ENCODE peak calls at places on chromosomes 7 and 10, in nine cellular contexts. G is HFFc6, N is NCI-H1092 treated with DMSO at 0.1 percent for 48 hours, E is GF-D8, D is HS-5, J is cardiac fibroblast, A is iPS DF 6.9, F is fibroblast of mammary gland, R is WTC11. H is an unnamed sample.

GRCh38 chr7:145016068-145016467 is 180.2 kb upstream of the TPK1 start:
- DNase-seq in N (no peak), D (no peak), R (peak; percentile 23), F (no peak), J (no peak), E (no peak), G (no peak), A (peak; percentile 9), H (no peak)

GRCh38 chr7:99122762-99123161 is 21.1 kb downstream of the SMURF1 start:
- DNase-seq in N (no peak), F (no peak), A (no peak), J (no peak), G (no peak), D (no peak), R (no peak), E (no peak), H (no peak)

GRCh38 chr10:94963901-94964300 is 25.4 kb downstream of the CYP2C9 start:
- DNase-seq in J (peak; percentile 47), G (peak; percentile 5), N (peak; percentile 22), A (peak; percentile 47), D (peak; percentile 8), F (peak; percentile 22), E (no peak), R (peak; percentile 42), H (peak; percentile 34)

GRCh38 chr7:138021889-138022288 is 20.0 kb upstream of the CREB3L2 start:
- DNase-seq in A (no peak), F (no peak), D (no peak), R (no peak), E (no peak), J (no peak), N (no peak), G (no peak), H (peak; percentile 32)

GRCh38 chr7:85471312-85471711 is 284.5 kb upstream of the SEMA3D start:
- DNase-seq in G (no peak), N (no peak), J (no peak), R (no peak), D (no peak), F (no peak), A (no peak), E (no peak), H (no peak)

GRCh38 chr10:95814011-95814727 is 58.2 kb downstream of the ENTPD1 start:
- DNase-seq in J (peak; percentile 93), G (peak; percentile 2), F (peak; percentile 75), A (no peak), E (no peak), D (peak; percentile 47), N (no peak), R (no peak), H (no peak)

GRCh38 chr7:157709531-157710251 is 372.9 kb downstream of the DNAJB6 start:
- DNase-seq in F (no peak), R (peak; percentile 9), G (no peak), D (no peak), J (no peak), A (no peak), E (no peak), N (no peak), H (no peak)

GRCh38 chr10:21138769-21139324 is 241.7 kb upstream of the NEBL start:
- DNase-seq in N (peak; percentile 14), D (no peak), F (peak; percentile 34), G (no peak), R (no peak), E (no peak), A (no peak), J (no peak), H (no peak)

GRCh38 chr10:3452234-3452633 is 279.7 kb upstream of the PITRM1 start:
- DNase-seq in E (no peak), D (peak; percentile 48), A (no peak), N (no peak), R (no peak), G (peak; percentile 94), F (peak; percentile 97), J (peak; percentile 94), H (peak; percentile 90)

GRCh38 chr7:30559566-30559965 is 35.1 kb upstream of the GARS1 start:
- DNase-seq in G (peak; percentile 64), J (no peak), F (no peak), A (no peak), N (no peak), D (no peak), R (no peak), E (no peak), H (no peak)

GRCh38 chr7:24464846-24465245 is 108.4 kb upstream of the PALS2 start:
- DNase-seq in J (no peak), E (no peak), F (no peak), R (no peak), D (no peak), N (no peak), G (no peak), A (no peak), H (no peak)

GRCh38 chr10:3265081-3265480 is 92.5 kb upstream of the PITRM1 start:
- DNase-seq in A (no peak), J (peak; percentile 20), G (no peak), R (no peak), F (no peak), D (no peak), E (no peak), N (no peak), H (peak; percentile 37)

GRCh38 chr10:98316661-98317060 is 48.7 kb upstream of the LOXL4 start:
- DNase-seq in J (peak; percentile 76), G (peak; percentile 50), F (peak; percentile 72), E (no peak), N (no peak), A (no peak), D (peak; percentile 44), R (no peak), H (peak; percentile 22)

GRCh38 chr10:1696106-1696505 is 41.2 kb downstream of the ADARB2 start:
- DNase-seq in G (no peak), A (no peak), J (no peak), F (no peak), D (no peak), N (no peak), E (no peak), R (no peak), H (no peak)

GRCh38 chr7:21169667-21170605 is 257.9 kb upstream of the SP4 start:
- DNase-seq in E (no peak), N (no peak), J (no peak), A (peak; percentile 57), D (no peak), G (no peak), R (peak; percentile 83), F (no peak), H (no peak)

GRCh38 chr10:3791974-3792633 is 7.1 kb upstream of the KLF6 start:
- DNase-seq in J (peak; percentile 54), D (no peak), G (no peak), R (no peak), A (no peak), N (no peak), E (no peak), F (peak; percentile 82), H (peak; percentile 29)

GRCh38 chr10:61592581-61592980 is 70.1 kb upstream of the CABCOCO1 start:
- DNase-seq in A (no peak), N (no peak), R (peak; percentile 38), F (peak; percentile 26), D (no peak), J (peak; percentile 42), E (no peak), G (peak; percentile 10), H (no peak)

GRCh38 chr7:109844362-109844761 is 1246.6 kb upstream of the LRRN3 start:
- DNase-seq in E (no peak), A (no peak), J (peak; percentile 9), N (peak; percentile 27), D (no peak), G (peak; percentile 22), F (peak; percentile 1), R (no peak), H (no peak)

GRCh38 chr7:471866-472639 is 47.6 kb downstream of the PDGFA start:
- DNase-seq in J (peak; percentile 95), R (peak; percentile 11), D (peak; percentile 13), E (no peak), G (peak; percentile 76), A (no peak), N (no peak), F (peak; percentile 86), H (no peak)

GRCh38 chr10:63767512-63767911 is 246.3 kb downstream of the REEP3 start:
- DNase-seq in R (no peak), E (no peak), A (no peak), D (no peak), J (peak; percentile 61), N (peak; percentile 1), F (peak; percentile 54), G (peak; percentile 30), H (peak; percentile 20)

GRCh38 chr10:6144609-6145413 is 56.0 kb downstream of the RBM17 start:
- DNase-seq in F (peak; percentile 73), A (no peak), R (peak; percentile 75), E (peak; percentile 57), G (peak; percentile 65), J (peak; percentile 81), D (peak; percentile 13), N (peak; percentile 40), H (peak; percentile 58)

GRCh38 chr7:4650471-4651047 is 31.5 kb upstream of the FOXK1 start:
- DNase-seq in A (no peak), G (no peak), J (peak; percentile 48), D (no peak), F (peak; percentile 44), N (peak; percentile 12), E (no peak), R (peak; percentile 24), H (no peak)

GRCh38 chr7:67267914-67268313 is 271.3 kb downstream of the TYW1 start:
- DNase-seq in F (no peak), N (no peak), J (no peak), R (peak; percentile 15), E (no peak), G (no peak), D (no peak), A (no peak), H (no peak)

GRCh38 chr7:30070052-30070451 is 41.8 kb downstream of the PLEKHA8 start:
- DNase-seq in R (no peak), E (no peak), A (no peak), N (no peak), J (no peak), G (no peak), D (no peak), F (no peak), H (no peak)

GRCh38 chr7:37540917-37541316 is 92.3 kb upstream of the ELMO1 start:
- DNase-seq in R (no peak), G (no peak), F (no peak), E (no peak), D (no peak), N (no peak), J (no peak), A (no peak), H (no peak)

GRCh38 chr7:108455833-108456677 is at the start of gene NRCAM:
- DNase-seq in A (peak; percentile 60), G (no peak), J (peak; percentile 70), F (peak; percentile 32), E (no peak), D (no peak), N (peak; percentile 93), R (peak; percentile 94), H (no peak)

GRCh38 chr10:87872828-87873227 is 9.4 kb downstream of the PTEN start:
- DNase-seq in N (no peak), E (no peak), R (no peak), J (no peak), A (no peak), G (no peak), D (no peak), F (no peak), H (no peak)

GRCh38 chr10:130958981-130959751 is 352.4 kb downstream of the TCERG1L start:
- DNase-seq in A (no peak), J (no peak), R (no peak), E (no peak), D (no peak), N (no peak), F (no peak), G (no peak), H (no peak)

GRCh38 chr10:12501851-12502525 is 152.6 kb downstream of the CAMK1D start:
- DNase-seq in N (no peak), R (no peak), E (no peak), J (no peak), F (no peak), D (no peak), A (no peak), G (no peak), H (no peak)

GRCh38 chr7:100406767-100407166 is 21.7 kb downstream of the ZCWPW1 start:
- DNase-seq in A (no peak), R (no peak), D (no peak), G (peak; percentile 52), J (peak; percentile 71), F (peak; percentile 39), N (no peak), E (no peak), H (no peak)

GRCh38 chr10:132454296-132455198 is 57.5 kb downstream of the PWWP2B start:
- DNase-seq in F (no peak), A (no peak), R (no peak), J (no peak), E (no peak), N (no peak), D (no peak), G (no peak), H (no peak)